ENCODE peak calls at places on chromosomes 5 and 9, in six cellular contexts. X is GM12878, O is A549, V is K562, Q is HepG2, N is endothelial cell of umbilical vein. J is an unnamed sample.

GRCh38 chr5:80141147-80141671 is 106.1 kb downstream of the THBS4 start:
- DNase-seq in X (no peak), O (no peak), V (no peak), Q (no peak), N (peak; percentile 44), J (peak; percentile 91)

GRCh38 chr9:35521708-35522107 is 31.8 kb downstream of the RUSC2 start:
- DNase-seq in X (no peak), O (no peak), V (no peak), Q (no peak), N (no peak), J (no peak)

GRCh38 chr5:147869112-147869511 is 9.4 kb upstream of the SCGB3A2 start:
- DNase-seq in X (no peak), O (no peak), V (no peak), Q (no peak), N (no peak), J (no peak)

GRCh38 chr5:126137771-126138474 is 285.3 kb upstream of the GRAMD2B start:
- DNase-seq in X (no peak), O (no peak), V (no peak), Q (no peak), N (no peak), J (no peak)

GRCh38 chr9:125650271-125650737 is 56.7 kb downstream of the MAPKAP1 start:
- DNase-seq in X (peak; percentile 96), O (no peak), V (no peak), Q (no peak), N (peak; percentile 36), J (peak; percentile 86)

GRCh38 chr5:138824924-138825863 is 49.9 kb downstream of the LRRTM2 start:
- DNase-seq in X (no peak), O (peak; percentile 33), V (peak; percentile 8), Q (peak; percentile 7), N (peak; percentile 58), J (peak; percentile 40)

GRCh38 chr9:100933656-100934055 is 94.9 kb upstream of the PLPPR1 start:
- DNase-seq in X (no peak), O (no peak), V (no peak), Q (no peak), N (no peak), J (no peak)

GRCh38 chr9:22446589-22446949 is at the start of gene DMRTA1:
- DNase-seq in X (no peak), O (peak; percentile 80), V (no peak), Q (no peak), N (peak; percentile 80), J (no peak)

GRCh38 chr9:95115104-95115503 is 202.4 kb downstream of the FANCC start:
- DNase-seq in X (no peak), O (no peak), V (no peak), Q (no peak), N (no peak), J (no peak)

GRCh38 chr9:20408513-20408912 is 213.8 kb downstream of the MLLT3 start:
- DNase-seq in X (no peak), O (no peak), V (no peak), Q (no peak), N (no peak), J (no peak)

GRCh38 chr9:116247791-116248343 is 94.3 kb downstream of the PAPPA start:
- DNase-seq in X (no peak), O (no peak), V (no peak), Q (peak; percentile 2), N (no peak), J (no peak)

GRCh38 chr5:124343451-124343867 is 403.0 kb downstream of the ZNF608 start:
- DNase-seq in X (no peak), O (no peak), V (no peak), Q (no peak), N (no peak), J (no peak)

GRCh38 chr9:89814340-89815040 is 209.7 kb downstream of the GADD45G start:
- DNase-seq in X (no peak), O (no peak), V (no peak), Q (no peak), N (peak; percentile 60), J (no peak)

GRCh38 chr5:117713585-117714198 is 1139.1 kb upstream of the SEMA6A start:
- DNase-seq in X (no peak), O (no peak), V (peak; percentile 2), Q (no peak), N (no peak), J (peak; percentile 19)

GRCh38 chr9:3578786-3579185 is 53.0 kb upstream of the RFX3 start:
- DNase-seq in X (no peak), O (no peak), V (peak; percentile 16), Q (no peak), N (no peak), J (peak; percentile 47)

GRCh38 chr5:115639377-115639776 is 13.5 kb upstream of the TMED7 start:
- DNase-seq in X (no peak), O (no peak), V (no peak), Q (no peak), N (no peak), J (no peak)

GRCh38 chr9:105694848-105695581 is 674 bp downstream of the TMEM38B start:
- DNase-seq in X (peak; percentile 30), O (peak; percentile 56), V (peak; percentile 82), Q (peak; percentile 50), N (peak; percentile 65), J (peak; percentile 81)

GRCh38 chr9:105697871-105698270 is 3.5 kb downstream of the TMEM38B start:
- DNase-seq in X (no peak), O (no peak), V (peak; percentile 62), Q (no peak), N (no peak), J (no peak)

GRCh38 chr9:105693435-105694275 is 686 bp upstream of the TMEM38B start:
- DNase-seq in X (no peak), O (peak; percentile 18), V (peak; percentile 32), Q (no peak), N (no peak), J (peak; percentile 61)

GRCh38 chr9:105696219-105696793 is 2.0 kb downstream of the TMEM38B start:
- DNase-seq in X (no peak), O (no peak), V (peak; percentile 31), Q (no peak), N (no peak), J (no peak)

GRCh38 chr9:105694320-105694847 is at the start of gene TMEM38B:
- DNase-seq in X (no peak), O (peak; percentile 80), V (peak; percentile 88), Q (peak; percentile 50), N (peak; percentile 79), J (peak; percentile 80)
- TF ChIP-seq POLR2A in X (peak; percentile 71), O (peak; percentile 63), V (peak; percentile 78), Q (peak; percentile 55), N (peak; percentile 38), J (peak; percentile 83)

DNA sequence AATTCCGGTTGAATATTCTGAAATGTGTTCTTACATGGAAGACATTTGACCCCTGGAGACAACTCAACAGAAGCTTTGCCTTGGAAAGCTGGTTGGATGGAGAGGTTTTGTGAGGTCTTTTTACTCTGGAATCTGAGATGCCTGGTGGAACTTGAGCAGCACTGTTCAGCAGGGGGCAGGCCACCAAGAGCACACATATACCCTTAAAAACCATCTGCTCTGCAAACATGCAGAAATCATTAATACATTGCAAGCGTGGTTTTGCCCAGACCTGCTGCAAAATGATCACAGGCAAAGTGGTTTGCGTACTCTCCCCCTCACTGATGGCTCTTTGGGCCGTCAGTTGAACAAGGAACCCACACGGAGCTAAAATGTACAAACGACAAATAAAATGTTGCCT is 32.8 kb upstream of the DAP start:
- DNase-seq in X (no peak), O (no peak), V (no peak), Q (no peak), N (no peak), J (peak; percentile 65)
- TF ChIP-seq MYC in X (no peak), O (no peak), V (no peak), Q (no peak), N (no peak), J (no peak)

GRCh38 chr9:106334081-106334480 is 528.9 kb upstream of the ZNF462 start:
- DNase-seq in X (no peak), O (no peak), V (no peak), Q (no peak), N (no peak), J (no peak)

DNA sequence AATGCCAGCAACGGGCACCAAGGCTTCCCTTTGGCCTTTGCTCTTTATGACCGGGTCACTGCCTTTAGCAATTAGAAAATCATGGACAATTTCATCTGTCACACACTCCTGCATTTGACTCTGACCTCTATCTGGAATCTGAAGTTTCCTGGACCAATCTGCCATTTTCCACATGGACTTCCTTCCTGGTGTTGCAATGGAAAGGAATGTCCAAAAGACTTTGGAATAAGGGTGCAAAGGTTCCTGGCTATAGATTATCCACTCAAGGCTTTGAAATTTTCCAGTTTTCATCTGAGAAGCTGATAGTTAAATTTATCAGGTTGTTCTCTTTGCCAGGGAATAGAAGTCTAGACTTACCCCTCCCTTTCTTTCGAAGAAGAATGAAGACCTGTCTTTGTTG is 523.1 kb upstream of the ZNF462 start:
- DNase-seq in X (no peak), O (no peak), V (no peak), Q (no peak), N (no peak), J (no peak)
- TF ChIP-seq POLR2A in X (no peak), O (no peak), V (no peak), Q (no peak), N (no peak), J (no peak)

GRCh38 chr5:54988218-54988617 is 2.8 kb upstream of the ESM1 start:
- DNase-seq in X (no peak), O (no peak), V (no peak), Q (no peak), N (no peak), J (no peak)

GRCh38 chr5:54988817-54989216 is 3.4 kb upstream of the ESM1 start:
- DNase-seq in X (no peak), O (no peak), V (no peak), Q (no peak), N (no peak), J (no peak)

GRCh38 chr5:54991446-54991845 is 6.1 kb upstream of the ESM1 start:
- DNase-seq in X (no peak), O (no peak), V (no peak), Q (no peak), N (no peak), J (no peak)

GRCh38 chr5:54993318-54993717 is 7.9 kb upstream of the ESM1 start:
- DNase-seq in X (no peak), O (no peak), V (no peak), Q (no peak), N (peak; percentile 76), J (no peak)

GRCh38 chr5:54990751-54991349 is 5.5 kb upstream of the ESM1 start:
- DNase-seq in X (no peak), O (no peak), V (no peak), Q (no peak), N (peak; percentile 71), J (no peak)
- TF ChIP-seq MYC in X (no peak), O (no peak), V (no peak), Q (no peak), N (no peak), J (no peak)

GRCh38 chr5:43066231-43066798 is 26.2 kb upstream of the ANXA2R start:
- DNase-seq in X (peak; percentile 30), O (no peak), V (peak; percentile 78), Q (peak; percentile 55), N (peak; percentile 76), J (peak; percentile 92)

GRCh38 chr5:43068037-43068436 is 27.9 kb upstream of the ANXA2R start:
- DNase-seq in X (no peak), O (no peak), V (no peak), Q (no peak), N (no peak), J (no peak)

GRCh38 chr5:43065384-43066230 is 25.5 kb upstream of the ANXA2R start:
- DNase-seq in X (no peak), O (no peak), V (peak; percentile 76), Q (no peak), N (peak; percentile 66), J (peak; percentile 83)

GRCh38 chr5:43063731-43064171 is 23.6 kb upstream of the ANXA2R start:
- DNase-seq in X (no peak), O (no peak), V (peak; percentile 76), Q (no peak), N (peak; percentile 4), J (peak; percentile 92)

GRCh38 chr5:43066799-43067741 is 27.0 kb upstream of the ANXA2R start:
- DNase-seq in X (peak; percentile 74), O (peak; percentile 59), V (peak; percentile 95), Q (peak; percentile 87), N (peak; percentile 91), J (peak; percentile 95)
- TF ChIP-seq POLR2A in X (peak; percentile 47), O (no peak), V (peak; percentile 78), Q (peak; percentile 15), N (peak; percentile 73), J (peak; percentile 92)

J was measured in NB4.